ENCODE peak calls at places on chromosomes 6 and 20, in eight cellular contexts. P, V, C, L, I, E, F and Q are unnamed samples.

GRCh38 chr6:64920257-64920656 is 786.8 kb downstream of the EYS start:
- DNase-seq in C (no peak), I (no peak), P (no peak), E (no peak), F (no peak), L (no peak), V (no peak), Q (no peak)

GRCh38 chr6:33277663-33278391 is 904 bp downstream of the B3GALT4 start:
- DNase-seq in L (no peak), I (peak; percentile 24), P (no peak), F (peak; percentile 14), C (no peak), V (no peak), E (peak; percentile 55), Q (no peak)

GRCh38 chr6:166754218-166755030 is 127.4 kb upstream of the RPS6KA2 start:
- DNase-seq in V (no peak), L (no peak), I (no peak), C (no peak), F (no peak), E (no peak), P (no peak), Q (no peak)

GRCh38 chr20:62588458-62589149 is 53.7 kb upstream of the SLCO4A1 start:
- DNase-seq in L (no peak), V (peak; percentile 31), I (no peak), P (no peak), C (peak; percentile 29), F (no peak), E (peak; percentile 76), Q (no peak)

GRCh38 chr20:18653736-18654447 is 66.0 kb downstream of the DTD1 start:
- DNase-seq in V (no peak), E (no peak), P (no peak), C (no peak), F (no peak), I (no peak), L (no peak), Q (no peak)

GRCh38 chr6:10146723-10147451 is 268.0 kb downstream of the TFAP2A start:
- DNase-seq in V (peak; percentile 29), L (peak; percentile 75), F (no peak), P (peak; percentile 49), I (peak; percentile 15), E (peak; percentile 81), C (peak; percentile 44), Q (peak; percentile 26)

GRCh38 chr6:11744753-11745152 is 33.9 kb downstream of the ADTRP start:
- DNase-seq in P (peak; percentile 67), L (no peak), I (no peak), F (no peak), E (no peak), C (no peak), V (peak; percentile 90), Q (no peak)

GRCh38 chr6:144480518-144480917 is 195.4 kb downstream of the UTRN start:
- DNase-seq in E (no peak), C (no peak), V (peak; percentile 48), F (no peak), I (no peak), L (no peak), P (no peak), Q (no peak)

GRCh38 chr20:4667836-4668235 is 53.9 kb upstream of the PRND start:
- DNase-seq in I (no peak), F (no peak), L (no peak), V (no peak), C (no peak), P (no peak), E (no peak), Q (no peak)

GRCh38 chr6:138588805-138589434 is 89.6 kb upstream of the NHSL1 start:
- DNase-seq in L (peak; percentile 82), E (peak; percentile 82), I (peak; percentile 62), P (no peak), V (peak; percentile 89), F (peak; percentile 31), C (peak; percentile 73), Q (peak; percentile 82)

GRCh38 chr20:10540636-10541493 is 105.8 kb downstream of the SLX4IP start:
- DNase-seq in E (peak; percentile 93), F (no peak), I (no peak), L (no peak), C (peak; percentile 84), V (peak; percentile 94), P (no peak), Q (no peak)

GRCh38 chr20:17369506-17369905 is 142.7 kb downstream of the PCSK2 start:
- DNase-seq in P (peak; percentile 13), E (no peak), L (no peak), I (no peak), F (no peak), V (no peak), C (no peak), Q (no peak)

GRCh38 chr6:129890164-129890563 is 29.0 kb upstream of the TMEM244 start:
- DNase-seq in P (no peak), F (no peak), V (peak; percentile 82), C (peak; percentile 39), E (peak; percentile 85), I (no peak), L (no peak), Q (no peak)

GRCh38 chr6:114108119-114109002 is 137.4 kb upstream of the HDAC2 start:
- DNase-seq in E (peak; percentile 88), C (peak; percentile 68), P (peak; percentile 80), F (no peak), L (peak; percentile 75), V (peak; percentile 84), I (peak; percentile 11), Q (peak; percentile 65)

GRCh38 chr20:43840382-43841070 is 74.1 kb upstream of the TOX2 start:
- DNase-seq in P (no peak), C (no peak), I (peak; percentile 83), E (peak; percentile 68), F (peak; percentile 7), L (peak; percentile 62), V (peak; percentile 37), Q (no peak)

GRCh38 chr6:1890071-1890470 is 280.4 kb downstream of the FOXC1 start:
- DNase-seq in V (peak; percentile 57), P (no peak), I (peak; percentile 5), L (no peak), E (peak; percentile 80), F (no peak), C (no peak), Q (no peak)

GRCh38 chr20:61909821-61910220 is 155.9 kb downstream of the TAF4 start:
- DNase-seq in L (no peak), I (no peak), E (no peak), P (no peak), V (no peak), F (no peak), C (no peak), Q (no peak)

GRCh38 chr6:32960563-32960962 is 7.7 kb upstream of the HLA-DMA start:
- DNase-seq in F (no peak), L (no peak), V (no peak), E (no peak), I (no peak), P (no peak), C (no peak), Q (no peak)

GRCh38 chr20:13671500-13672288 is 33.0 kb upstream of the TASP1 start:
- DNase-seq in F (no peak), C (peak; percentile 37), V (peak; percentile 66), P (no peak), E (no peak), L (no peak), I (no peak), Q (no peak)

GRCh38 chr6:160519133-160519532 is 144.9 kb downstream of the LPA start:
- DNase-seq in C (no peak), L (no peak), P (no peak), E (no peak), I (no peak), V (no peak), F (no peak), Q (no peak)

GRCh38 chr6:18326980-18327379 is 60.2 kb upstream of the RNF144B start:
- DNase-seq in I (no peak), P (peak; percentile 29), F (no peak), V (no peak), L (no peak), C (no peak), E (no peak), Q (no peak)

GRCh38 chr20:57612436-57612835 is 7.8 kb downstream of the ZBP1 start:
- DNase-seq in L (no peak), V (no peak), C (no peak), P (no peak), F (no peak), I (no peak), E (no peak), Q (no peak)

GRCh38 chr6:144844596-144844995 is 559.5 kb downstream of the UTRN start:
- DNase-seq in I (no peak), V (no peak), L (no peak), C (no peak), E (no peak), F (no peak), P (no peak), Q (no peak)

GRCh38 chr6:49257549-49257948 is 205.5 kb downstream of the MMUT start:
- DNase-seq in P (no peak), E (no peak), C (no peak), I (no peak), V (no peak), F (no peak), L (no peak), Q (no peak)

GRCh38 chr6:2575191-2575590 is 175.5 kb downstream of the MYLK4 start:
- DNase-seq in I (no peak), F (no peak), E (no peak), P (no peak), C (no peak), V (peak; percentile 40), L (no peak), Q (no peak)

GRCh38 chr6:74733830-74734591 is 471.8 kb downstream of the COL12A1 start:
- DNase-seq in F (no peak), P (no peak), L (no peak), E (no peak), V (peak; percentile 58), C (no peak), I (no peak), Q (no peak)

GRCh38 chr6:27754408-27754782 is 157.8 kb downstream of the OR2B2 start:
- DNase-seq in I (no peak), F (no peak), L (no peak), E (no peak), P (no peak), V (no peak), C (no peak), Q (no peak)

GRCh38 chr20:23434521-23435313 is 4.8 kb upstream of the CSTL1 start:
- DNase-seq in I (no peak), V (no peak), C (no peak), F (no peak), L (no peak), P (no peak), E (no peak), Q (no peak)

GRCh38 chr6:63640062-63640461 is 4.5 kb downstream of the PHF3 start:
- DNase-seq in I (no peak), V (peak; percentile 82), L (no peak), F (no peak), P (no peak), E (peak; percentile 90), C (peak; percentile 75), Q (no peak)